ENCODE peak calls at places on chromosomes 2 and 18, in eight cellular contexts. One of them, this sample, is unnamed.

GRCh38 chr2:212034841-212035585 is 503.6 kb downstream of the ERBB4 start:
- DNase-seq in left ventricle myocardium inferior: no peak
- DNase-seq in IMR-90: peak
- DNase-seq in CD8-positive, alpha-beta memory T cell: no peak
- DNase-seq in cardiac fibroblast: no peak
- DNase-seq in GM12878: no peak
- DNase-seq in transverse colon: no peak
- DNase-seq in fibroblast of lung: no peak
- DNase-seq in this sample: no peak

GRCh38 chr2:183037660-183038340 is 457 bp downstream of the NCKAP1 start:
- DNase-seq in cardiac fibroblast: no peak
- DNase-seq in CD8-positive, alpha-beta memory T cell: peak
- DNase-seq in GM12878: no peak
- DNase-seq in left ventricle myocardium inferior: peak
- DNase-seq in IMR-90: no peak
- DNase-seq in transverse colon: peak
- DNase-seq in fibroblast of lung: no peak
- DNase-seq in this sample: no peak

GRCh38 chr2:151289972-151290335 is 486 bp upstream of the NMI start:
- DNase-seq in transverse colon: peak
- DNase-seq in cardiac fibroblast: peak
- DNase-seq in fibroblast of lung: peak
- DNase-seq in IMR-90: peak
- DNase-seq in left ventricle myocardium inferior: peak
- DNase-seq in GM12878: no peak
- DNase-seq in CD8-positive, alpha-beta memory T cell: no peak
- DNase-seq in this sample: no peak

GRCh38 chr18:9803698-9804516 is 81.9 kb upstream of the TXNDC2 start:
- DNase-seq in cardiac fibroblast: peak
- DNase-seq in CD8-positive, alpha-beta memory T cell: no peak
- DNase-seq in GM12878: no peak
- DNase-seq in transverse colon: peak
- DNase-seq in left ventricle myocardium inferior: peak
- DNase-seq in IMR-90: no peak
- DNase-seq in fibroblast of lung: no peak
- DNase-seq in this sample: no peak

GRCh38 chr2:223414646-223415045 is 187.5 kb downstream of the SCG2 start:
- DNase-seq in transverse colon: no peak
- DNase-seq in IMR-90: peak
- DNase-seq in GM12878: no peak
- DNase-seq in fibroblast of lung: peak
- DNase-seq in left ventricle myocardium inferior: peak
- DNase-seq in CD8-positive, alpha-beta memory T cell: no peak
- DNase-seq in cardiac fibroblast: peak
- DNase-seq in this sample: no peak

GRCh38 chr18:3405713-3406112 is 44.3 kb upstream of the TGIF1 start:
- DNase-seq in left ventricle myocardium inferior: no peak
- DNase-seq in transverse colon: no peak
- DNase-seq in IMR-90: no peak
- DNase-seq in fibroblast of lung: no peak
- DNase-seq in GM12878: no peak
- DNase-seq in cardiac fibroblast: no peak
- DNase-seq in CD8-positive, alpha-beta memory T cell: no peak
- DNase-seq in this sample: no peak

GRCh38 chr2:74516070-74516633 is 1.9 kb downstream of the TLX2 start:
- DNase-seq in left ventricle myocardium inferior: peak
- DNase-seq in transverse colon: peak
- DNase-seq in GM12878: no peak
- DNase-seq in IMR-90: peak
- DNase-seq in fibroblast of lung: no peak
- DNase-seq in cardiac fibroblast: peak
- DNase-seq in CD8-positive, alpha-beta memory T cell: peak
- DNase-seq in this sample: peak

GRCh38 chr2:233476651-233477547 is 89.7 kb downstream of the USP40 start:
- DNase-seq in CD8-positive, alpha-beta memory T cell: no peak
- DNase-seq in left ventricle myocardium inferior: no peak
- DNase-seq in transverse colon: no peak
- DNase-seq in GM12878: no peak
- DNase-seq in cardiac fibroblast: no peak
- DNase-seq in fibroblast of lung: no peak
- DNase-seq in IMR-90: no peak
- DNase-seq in this sample: no peak

GRCh38 chr18:76620326-76620813 is 125.3 kb upstream of the ZNF516 start:
- DNase-seq in CD8-positive, alpha-beta memory T cell: no peak
- DNase-seq in GM12878: peak
- DNase-seq in fibroblast of lung: peak
- DNase-seq in left ventricle myocardium inferior: peak
- DNase-seq in IMR-90: peak
- DNase-seq in cardiac fibroblast: peak
- DNase-seq in transverse colon: peak
- DNase-seq in this sample: peak

GRCh38 chr2:213022987-213023386 is 128.4 kb downstream of the IKZF2 start:
- DNase-seq in transverse colon: no peak
- DNase-seq in cardiac fibroblast: no peak
- DNase-seq in left ventricle myocardium inferior: no peak
- DNase-seq in GM12878: peak
- DNase-seq in fibroblast of lung: no peak
- DNase-seq in CD8-positive, alpha-beta memory T cell: no peak
- DNase-seq in IMR-90: no peak
- DNase-seq in this sample: no peak

GRCh38 chr2:216215991-216216390 is 106.8 kb downstream of the XRCC5 start:
- DNase-seq in fibroblast of lung: peak
- DNase-seq in IMR-90: peak
- DNase-seq in CD8-positive, alpha-beta memory T cell: no peak
- DNase-seq in transverse colon: no peak
- DNase-seq in GM12878: no peak
- DNase-seq in cardiac fibroblast: peak
- DNase-seq in left ventricle myocardium inferior: no peak
- DNase-seq in this sample: no peak

GRCh38 chr2:172358784-172359556 is 68.4 kb upstream of the ITGA6 start:
- DNase-seq in cardiac fibroblast: peak
- DNase-seq in left ventricle myocardium inferior: no peak
- DNase-seq in fibroblast of lung: peak
- DNase-seq in CD8-positive, alpha-beta memory T cell: no peak
- DNase-seq in transverse colon: no peak
- DNase-seq in GM12878: no peak
- DNase-seq in IMR-90: no peak
- DNase-seq in this sample: no peak

GRCh38 chr2:55162284-55163006 is 69.6 kb downstream of the CLHC1 start:
- DNase-seq in left ventricle myocardium inferior: no peak
- DNase-seq in fibroblast of lung: no peak
- DNase-seq in transverse colon: no peak
- DNase-seq in CD8-positive, alpha-beta memory T cell: no peak
- DNase-seq in cardiac fibroblast: no peak
- DNase-seq in GM12878: no peak
- DNase-seq in IMR-90: no peak
- DNase-seq in this sample: no peak

GRCh38 chr2:28161466-28161865 is 231.2 kb upstream of the FOSL2 start:
- DNase-seq in transverse colon: no peak
- DNase-seq in GM12878: no peak
- DNase-seq in left ventricle myocardium inferior: no peak
- DNase-seq in IMR-90: no peak
- DNase-seq in cardiac fibroblast: peak
- DNase-seq in fibroblast of lung: peak
- DNase-seq in CD8-positive, alpha-beta memory T cell: no peak
- DNase-seq in this sample: no peak

GRCh38 chr2:147506889-147507288 is 337.9 kb upstream of the ACVR2A start:
- DNase-seq in left ventricle myocardium inferior: no peak
- DNase-seq in fibroblast of lung: no peak
- DNase-seq in CD8-positive, alpha-beta memory T cell: no peak
- DNase-seq in cardiac fibroblast: no peak
- DNase-seq in IMR-90: no peak
- DNase-seq in GM12878: no peak
- DNase-seq in transverse colon: no peak
- DNase-seq in this sample: no peak

GRCh38 chr2:152405206-152406118 is 70.5 kb downstream of the FMNL2 start:
- DNase-seq in left ventricle myocardium inferior: no peak
- DNase-seq in cardiac fibroblast: no peak
- DNase-seq in fibroblast of lung: no peak
- DNase-seq in IMR-90: peak
- DNase-seq in transverse colon: no peak
- DNase-seq in GM12878: no peak
- DNase-seq in CD8-positive, alpha-beta memory T cell: no peak
- DNase-seq in this sample: no peak

GRCh38 chr2:72935611-72935957 is 18.3 kb downstream of the EMX1 start:
- DNase-seq in fibroblast of lung: no peak
- DNase-seq in transverse colon: no peak
- DNase-seq in IMR-90: no peak
- DNase-seq in cardiac fibroblast: no peak
- DNase-seq in GM12878: no peak
- DNase-seq in left ventricle myocardium inferior: no peak
- DNase-seq in CD8-positive, alpha-beta memory T cell: no peak
- DNase-seq in this sample: no peak

GRCh38 chr2:180607501-180608060 is 372.8 kb upstream of the UBE2E3 start:
- DNase-seq in CD8-positive, alpha-beta memory T cell: no peak
- DNase-seq in cardiac fibroblast: no peak
- DNase-seq in IMR-90: no peak
- DNase-seq in transverse colon: no peak
- DNase-seq in left ventricle myocardium inferior: no peak
- DNase-seq in GM12878: no peak
- DNase-seq in fibroblast of lung: no peak
- DNase-seq in this sample: no peak

GRCh38 chr2:164719996-164720941 is 99.0 kb upstream of the GRB14 start:
- DNase-seq in left ventricle myocardium inferior: no peak
- DNase-seq in fibroblast of lung: no peak
- DNase-seq in transverse colon: no peak
- DNase-seq in cardiac fibroblast: peak
- DNase-seq in GM12878: no peak
- DNase-seq in IMR-90: peak
- DNase-seq in CD8-positive, alpha-beta memory T cell: no peak
- DNase-seq in this sample: no peak

GRCh38 chr18:21735452-21736015 is 5.1 kb upstream of the MIB1 start:
- DNase-seq in transverse colon: peak
- DNase-seq in cardiac fibroblast: peak
- DNase-seq in left ventricle myocardium inferior: peak
- DNase-seq in CD8-positive, alpha-beta memory T cell: peak
- DNase-seq in IMR-90: peak
- DNase-seq in GM12878: no peak
- DNase-seq in fibroblast of lung: peak
- DNase-seq in this sample: peak

GRCh38 chr2:45170191-45170975 is 161.1 kb upstream of the SIX2 start:
- DNase-seq in left ventricle myocardium inferior: no peak
- DNase-seq in fibroblast of lung: no peak
- DNase-seq in IMR-90: no peak
- DNase-seq in cardiac fibroblast: no peak
- DNase-seq in transverse colon: no peak
- DNase-seq in GM12878: no peak
- DNase-seq in CD8-positive, alpha-beta memory T cell: no peak
- DNase-seq in this sample: no peak

GRCh38 chr2:48162742-48163141 is 256.4 kb upstream of the FBXO11 start:
- DNase-seq in CD8-positive, alpha-beta memory T cell: no peak
- DNase-seq in fibroblast of lung: no peak
- DNase-seq in IMR-90: no peak
- DNase-seq in cardiac fibroblast: no peak
- DNase-seq in transverse colon: no peak
- DNase-seq in left ventricle myocardium inferior: no peak
- DNase-seq in GM12878: no peak
- DNase-seq in this sample: no peak

GRCh38 chr18:47996091-47996541 is 65.7 kb upstream of the SMAD2 start:
- DNase-seq in left ventricle myocardium inferior: no peak
- DNase-seq in GM12878: no peak
- DNase-seq in cardiac fibroblast: no peak
- DNase-seq in CD8-positive, alpha-beta memory T cell: no peak
- DNase-seq in fibroblast of lung: no peak
- DNase-seq in IMR-90: no peak
- DNase-seq in transverse colon: no peak
- DNase-seq in this sample: no peak

GRCh38 chr18:61582205-61582710 is 249.0 kb downstream of the CDH20 start:
- DNase-seq in cardiac fibroblast: no peak
- DNase-seq in transverse colon: no peak
- DNase-seq in IMR-90: no peak
- DNase-seq in CD8-positive, alpha-beta memory T cell: no peak
- DNase-seq in GM12878: no peak
- DNase-seq in fibroblast of lung: no peak
- DNase-seq in left ventricle myocardium inferior: peak
- DNase-seq in this sample: no peak
- H3K4me3 ChIP-seq in cardiac fibroblast: peak
- H3K4me3 ChIP-seq in transverse colon: peak
- H3K4me3 ChIP-seq in IMR-90: peak
- H3K4me3 ChIP-seq in CD8-positive, alpha-beta memory T cell: no peak
- H3K4me3 ChIP-seq in GM12878: no peak
- H3K4me3 ChIP-seq in fibroblast of lung: peak
- H3K4me3 ChIP-seq in left ventricle myocardium inferior: peak
- H3K4me3 ChIP-seq in this sample: no peak

GRCh38 chr2:66441651-66442365 is 6.9 kb downstream of the MEIS1 start:
- DNase-seq in cardiac fibroblast: no peak
- DNase-seq in GM12878: no peak
- DNase-seq in left ventricle myocardium inferior: no peak
- DNase-seq in CD8-positive, alpha-beta memory T cell: no peak
- DNase-seq in IMR-90: no peak
- DNase-seq in transverse colon: no peak
- DNase-seq in fibroblast of lung: peak
- DNase-seq in this sample: no peak
- H3K4me3 ChIP-seq in cardiac fibroblast: no peak
- H3K4me3 ChIP-seq in GM12878: no peak
- H3K4me3 ChIP-seq in left ventricle myocardium inferior: peak
- H3K4me3 ChIP-seq in CD8-positive, alpha-beta memory T cell: no peak
- H3K4me3 ChIP-seq in IMR-90: peak
- H3K4me3 ChIP-seq in transverse colon: peak
- H3K4me3 ChIP-seq in fibroblast of lung: peak
- H3K4me3 ChIP-seq in this sample: no peak

GRCh38 chr18:58226476-58226875 is 182.4 kb downstream of the NEDD4L start:
- DNase-seq in IMR-90: no peak
- DNase-seq in fibroblast of lung: no peak
- DNase-seq in cardiac fibroblast: no peak
- DNase-seq in left ventricle myocardium inferior: no peak
- DNase-seq in CD8-positive, alpha-beta memory T cell: no peak
- DNase-seq in GM12878: no peak
- DNase-seq in transverse colon: no peak
- DNase-seq in this sample: no peak

GRCh38 chr18:58223717-58224424 is 179.8 kb downstream of the NEDD4L start:
- DNase-seq in left ventricle myocardium inferior: no peak
- DNase-seq in transverse colon: peak
- DNase-seq in cardiac fibroblast: peak
- DNase-seq in IMR-90: peak
- DNase-seq in fibroblast of lung: peak
- DNase-seq in CD8-positive, alpha-beta memory T cell: no peak
- DNase-seq in GM12878: no peak
- DNase-seq in this sample: no peak

GRCh38 chr18:58225101-58225500 is 181.1 kb downstream of the NEDD4L start:
- DNase-seq in CD8-positive, alpha-beta memory T cell: no peak
- DNase-seq in left ventricle myocardium inferior: no peak
- DNase-seq in cardiac fibroblast: no peak
- DNase-seq in fibroblast of lung: no peak
- DNase-seq in transverse colon: no peak
- DNase-seq in IMR-90: no peak
- DNase-seq in GM12878: peak
- DNase-seq in this sample: no peak

GRCh38 chr18:58222439-58223125 is 178.6 kb downstream of the NEDD4L start:
- DNase-seq in transverse colon: no peak
- DNase-seq in GM12878: no peak
- DNase-seq in CD8-positive, alpha-beta memory T cell: no peak
- DNase-seq in IMR-90: peak
- DNase-seq in fibroblast of lung: no peak
- DNase-seq in cardiac fibroblast: no peak
- DNase-seq in left ventricle myocardium inferior: no peak
- DNase-seq in this sample: no peak

GRCh38 chr18:58224425-58224750 is 180.4 kb downstream of the NEDD4L start:
- DNase-seq in CD8-positive, alpha-beta memory T cell: no peak
- DNase-seq in fibroblast of lung: no peak
- DNase-seq in transverse colon: no peak
- DNase-seq in left ventricle myocardium inferior: no peak
- DNase-seq in IMR-90: no peak
- DNase-seq in GM12878: no peak
- DNase-seq in cardiac fibroblast: no peak
- DNase-seq in this sample: no peak
- H3K4me3 ChIP-seq in CD8-positive, alpha-beta memory T cell: no peak
- H3K4me3 ChIP-seq in fibroblast of lung: no peak
- H3K4me3 ChIP-seq in transverse colon: no peak
- H3K4me3 ChIP-seq in left ventricle myocardium inferior: peak
- H3K4me3 ChIP-seq in IMR-90: no peak
- H3K4me3 ChIP-seq in GM12878: no peak
- H3K4me3 ChIP-seq in cardiac fibroblast: no peak
- H3K4me3 ChIP-seq in this sample: no peak

GRCh38 chr2:42622943-42623676 is 54.7 kb downstream of the MTA3 start:
- DNase-seq in fibroblast of lung: no peak
- DNase-seq in IMR-90: no peak
- DNase-seq in cardiac fibroblast: no peak
- DNase-seq in transverse colon: peak
- DNase-seq in left ventricle myocardium inferior: no peak
- DNase-seq in CD8-positive, alpha-beta memory T cell: no peak
- DNase-seq in GM12878: no peak
- DNase-seq in this sample: peak
- H3K4me3 ChIP-seq in fibroblast of lung: no peak
- H3K4me3 ChIP-seq in IMR-90: no peak
- H3K4me3 ChIP-seq in cardiac fibroblast: no peak
- H3K4me3 ChIP-seq in transverse colon: no peak
- H3K4me3 ChIP-seq in left ventricle myocardium inferior: no peak
- H3K4me3 ChIP-seq in CD8-positive, alpha-beta memory T cell: no peak
- H3K4me3 ChIP-seq in GM12878: no peak
- H3K4me3 ChIP-seq in this sample: no peak